ENCODE peak calls at places on chromosomes 4 and X, in four cellular contexts. One of them, this sample, is unnamed.

GRCh38 chr4:7656244-7656800 is 221.6 kb upstream of the PSAPL1 start:
- DNase-seq in GM12878: no peak
- DNase-seq in WTC11: no peak
- DNase-seq in HepG2: no peak
- DNase-seq in this sample: no peak

GRCh38 chr4:3115637-3116300 is 41.3 kb downstream of the HTT start:
- DNase-seq in HepG2: no peak
- DNase-seq in WTC11: no peak
- DNase-seq in GM12878: no peak
- DNase-seq in this sample: no peak

GRCh38 chr4:82398263-82398662 is 24.5 kb upstream of the HNRNPD start:
- DNase-seq in GM12878: no peak
- DNase-seq in HepG2: no peak
- DNase-seq in WTC11: no peak
- DNase-seq in this sample: no peak

GRCh38 chr4:38860788-38861424 is 4.3 kb upstream of the TLR6 start:
- DNase-seq in HepG2: peak; percentile 66
- DNase-seq in WTC11: peak; percentile 76
- DNase-seq in GM12878: peak; percentile 41
- DNase-seq in this sample: peak; percentile 76

GRCh38 chr4:15425520-15425919 is 2.3 kb upstream of the C1QTNF7 start:
- DNase-seq in WTC11: no peak
- DNase-seq in GM12878: no peak
- DNase-seq in HepG2: no peak
- DNase-seq in this sample: no peak

GRCh38 chr4:152674359-152674758 is 5.4 kb downstream of the TMEM154 start:
- DNase-seq in WTC11: no peak
- DNase-seq in GM12878: no peak
- DNase-seq in HepG2: no peak
- DNase-seq in this sample: no peak

GRCh38 chr4:26145212-26145611 is 175.6 kb upstream of the RBPJ start:
- DNase-seq in WTC11: no peak
- DNase-seq in HepG2: peak; percentile 47
- DNase-seq in GM12878: no peak
- DNase-seq in this sample: no peak

GRCh38 chr4:23909671-23910070 is 19.8 kb upstream of the PPARGC1A start:
- DNase-seq in WTC11: no peak
- DNase-seq in GM12878: no peak
- DNase-seq in HepG2: no peak
- DNase-seq in this sample: no peak

GRCh38 chr4:107740950-107741701 is 21.1 kb upstream of the PAPSS1 start:
- DNase-seq in HepG2: no peak
- DNase-seq in WTC11: no peak
- DNase-seq in GM12878: no peak
- DNase-seq in this sample: no peak

GRCh38 chrX:66625525-66625924 is 13.4 kb downstream of the EDA2R start:
- DNase-seq in WTC11: no peak
- DNase-seq in HepG2: no peak
- DNase-seq in GM12878: peak; percentile 30
- DNase-seq in this sample: no peak

DNA sequence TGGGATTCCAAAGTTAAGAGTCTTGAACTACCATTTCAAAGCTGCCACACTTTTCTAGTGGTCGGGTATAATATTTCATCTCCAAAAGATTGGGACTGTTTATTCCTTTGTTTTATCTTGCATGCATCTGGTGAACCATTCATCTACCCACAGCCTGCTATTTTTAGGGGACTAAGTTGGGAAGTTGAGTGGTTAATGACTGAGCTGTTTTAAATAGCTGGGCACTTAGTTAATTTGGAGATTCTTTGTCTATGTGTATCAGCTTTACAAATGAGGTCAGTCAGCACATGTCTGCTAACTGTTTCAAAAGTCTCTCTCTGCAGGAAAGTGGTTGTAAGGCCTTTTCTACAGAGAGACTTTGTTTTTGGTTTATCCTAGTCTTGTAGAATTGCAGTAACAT is 8.1 kb downstream of the BMP2K start:
- DNase-seq in WTC11: no peak
- DNase-seq in HepG2: no peak
- DNase-seq in GM12878: no peak
- DNase-seq in this sample: no peak
- TF ChIP-seq CREM in WTC11: no peak
- TF ChIP-seq CREM in HepG2: no peak
- TF ChIP-seq CREM in GM12878: no peak
- TF ChIP-seq CREM in this sample: peak; percentile 18

GRCh38 chr4:73068496-73069337 is 799 bp downstream of the COX18 start:
- DNase-seq in GM12878: peak; percentile 17
- DNase-seq in WTC11: no peak
- DNase-seq in HepG2: peak; percentile 32
- DNase-seq in this sample: peak; percentile 27

GRCh38 chr4:73070072-73070385 is 513 bp upstream of the COX18 start:
- DNase-seq in HepG2: no peak
- DNase-seq in GM12878: no peak
- DNase-seq in WTC11: no peak
- DNase-seq in this sample: no peak

GRCh38 chr4:73069338-73070071 is at the start of gene COX18:
- DNase-seq in HepG2: peak; percentile 95
- DNase-seq in WTC11: peak; percentile 94
- DNase-seq in GM12878: peak; percentile 97
- DNase-seq in this sample: peak; percentile 94

GRCh38 chr4:73066928-73067327 is 2.6 kb downstream of the COX18 start:
- DNase-seq in HepG2: no peak
- DNase-seq in GM12878: no peak
- DNase-seq in WTC11: no peak
- DNase-seq in this sample: no peak

GRCh38 chr4:73067971-73068394 is 1.5 kb downstream of the COX18 start:
- DNase-seq in WTC11: no peak
- DNase-seq in HepG2: no peak
- DNase-seq in GM12878: no peak
- DNase-seq in this sample: no peak
- TF ChIP-seq CREM in WTC11: no peak
- TF ChIP-seq CREM in HepG2: no peak
- TF ChIP-seq CREM in GM12878: no peak
- TF ChIP-seq CREM in this sample: no peak

GRCh38 chr4:1763070-1763549 is 30.0 kb upstream of the FGFR3 start:
- DNase-seq in GM12878: no peak
- DNase-seq in HepG2: no peak
- DNase-seq in WTC11: no peak
- DNase-seq in this sample: no peak

GRCh38 chr4:1765409-1766335 is 27.4 kb upstream of the FGFR3 start:
- DNase-seq in WTC11: no peak
- DNase-seq in HepG2: no peak
- DNase-seq in GM12878: no peak
- DNase-seq in this sample: no peak

GRCh38 chr4:1764670-1765069 is 28.4 kb upstream of the FGFR3 start:
- DNase-seq in HepG2: no peak
- DNase-seq in GM12878: no peak
- DNase-seq in WTC11: no peak
- DNase-seq in this sample: no peak

GRCh38 chr4:1762264-1763010 is 30.7 kb upstream of the FGFR3 start:
- DNase-seq in WTC11: no peak
- DNase-seq in HepG2: no peak
- DNase-seq in GM12878: no peak
- DNase-seq in this sample: no peak

GRCh38 chr4:1763550-1764080 is 29.5 kb upstream of the FGFR3 start:
- DNase-seq in HepG2: peak; percentile 73
- DNase-seq in WTC11: no peak
- DNase-seq in GM12878: no peak
- DNase-seq in this sample: peak; percentile 73
- TF ChIP-seq CREM in HepG2: no peak
- TF ChIP-seq CREM in WTC11: no peak
- TF ChIP-seq CREM in GM12878: no peak
- TF ChIP-seq CREM in this sample: no peak

DNA sequence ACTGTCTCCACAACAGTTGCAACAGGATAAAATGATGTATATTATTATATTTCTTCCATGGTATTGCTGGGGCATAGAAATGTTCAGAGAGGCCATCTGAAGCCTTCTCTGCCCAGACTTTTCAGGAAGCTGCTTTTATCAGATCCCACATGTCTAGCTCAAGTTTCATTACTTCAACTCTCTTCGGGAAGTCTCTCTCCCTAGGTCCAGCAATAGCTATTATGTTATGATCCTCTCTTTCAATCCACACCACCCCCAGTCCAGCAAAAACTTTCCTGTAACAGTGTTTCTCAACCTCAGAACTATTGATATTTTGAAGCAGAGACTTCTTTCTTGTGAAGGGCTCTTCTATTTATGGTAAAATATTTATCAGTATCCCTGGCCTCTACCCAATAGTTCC is 44.9 kb downstream of the CXCL1 start:
- DNase-seq in GM12878: no peak
- DNase-seq in HepG2: no peak
- DNase-seq in WTC11: no peak
- DNase-seq in this sample: no peak
- TF ChIP-seq CREM in GM12878: no peak
- TF ChIP-seq CREM in HepG2: no peak
- TF ChIP-seq CREM in WTC11: no peak
- TF ChIP-seq CREM in this sample: no peak

GRCh38 chr4:169485791-169486742 is 126.3 kb downstream of the NEK1 start:
- DNase-seq in GM12878: peak; percentile 68
- DNase-seq in WTC11: no peak
- DNase-seq in HepG2: peak; percentile 36
- DNase-seq in this sample: no peak
- TF ChIP-seq CREM in GM12878: no peak
- TF ChIP-seq CREM in WTC11: no peak
- TF ChIP-seq CREM in HepG2: no peak
- TF ChIP-seq CREM in this sample: no peak

GRCh38 chr4:183287677-183288076 is 32.4 kb downstream of the CLDN22 start:
- DNase-seq in GM12878: no peak
- DNase-seq in WTC11: no peak
- DNase-seq in HepG2: no peak
- DNase-seq in this sample: no peak
- TF ChIP-seq CREM in GM12878: no peak
- TF ChIP-seq CREM in WTC11: no peak
- TF ChIP-seq CREM in HepG2: no peak
- TF ChIP-seq CREM in this sample: no peak

GRCh38 chr4:83569429-83569828 is 33.5 kb downstream of the GPAT3 start:
- DNase-seq in GM12878: no peak
- DNase-seq in WTC11: no peak
- DNase-seq in HepG2: no peak
- DNase-seq in this sample: no peak

GRCh38 chr4:83572848-83573247 is 36.9 kb downstream of the GPAT3 start:
- DNase-seq in GM12878: no peak
- DNase-seq in HepG2: no peak
- DNase-seq in WTC11: no peak
- DNase-seq in this sample: no peak

GRCh38 chr4:83568057-83568456 is 32.1 kb downstream of the GPAT3 start:
- DNase-seq in HepG2: no peak
- DNase-seq in WTC11: no peak
- DNase-seq in GM12878: no peak
- DNase-seq in this sample: no peak

GRCh38 chr4:83569967-83570366 is 34.1 kb downstream of the GPAT3 start:
- DNase-seq in WTC11: no peak
- DNase-seq in HepG2: no peak
- DNase-seq in GM12878: no peak
- DNase-seq in this sample: no peak
- TF ChIP-seq CREM in WTC11: no peak
- TF ChIP-seq CREM in HepG2: no peak
- TF ChIP-seq CREM in GM12878: no peak
- TF ChIP-seq CREM in this sample: no peak

GRCh38 chr4:4984186-4984585 is 35.1 kb downstream of the CYTL1 start:
- DNase-seq in WTC11: no peak
- DNase-seq in HepG2: no peak
- DNase-seq in GM12878: no peak
- DNase-seq in this sample: no peak

GRCh38 chr4:4981427-4981826 is 37.8 kb downstream of the CYTL1 start:
- DNase-seq in WTC11: no peak
- DNase-seq in GM12878: no peak
- DNase-seq in HepG2: no peak
- DNase-seq in this sample: no peak

GRCh38 chr4:4981827-4982226 is 37.4 kb downstream of the CYTL1 start:
- DNase-seq in GM12878: no peak
- DNase-seq in HepG2: no peak
- DNase-seq in WTC11: no peak
- DNase-seq in this sample: no peak

GRCh38 chr4:4985036-4985435 is 34.2 kb downstream of the CYTL1 start:
- DNase-seq in GM12878: no peak
- DNase-seq in HepG2: no peak
- DNase-seq in WTC11: no peak
- DNase-seq in this sample: no peak

GRCh38 chr4:4980818-4981217 is 38.4 kb downstream of the CYTL1 start:
- DNase-seq in HepG2: no peak
- DNase-seq in GM12878: no peak
- DNase-seq in WTC11: no peak
- DNase-seq in this sample: no peak
- TF ChIP-seq CREM in HepG2: no peak
- TF ChIP-seq CREM in GM12878: no peak
- TF ChIP-seq CREM in WTC11: no peak
- TF ChIP-seq CREM in this sample: no peak

GRCh38 chrX:138745215-138745614 is 33.7 kb upstream of the FGF13 start:
- DNase-seq in GM12878: peak; percentile 8
- DNase-seq in HepG2: peak; percentile 12
- DNase-seq in WTC11: no peak
- DNase-seq in this sample: peak; percentile 59
- TF ChIP-seq CREM in GM12878: no peak
- TF ChIP-seq CREM in HepG2: no peak
- TF ChIP-seq CREM in WTC11: no peak
- TF ChIP-seq CREM in this sample: no peak

This sample was measured in K562.